ENCODE peak calls at places on chromosome 14, in ten cellular contexts. N, R, U, W, Q, Y, X, T, S and F are unnamed samples.

GRCh38 chr14:26719514-26719913 is 121.7 kb upstream of the NOVA1 start:
- DNase-seq in N (no peak), R (no peak), U (no peak), W (no peak), Q (no peak), Y (no peak), X (no peak), T (no peak), S (no peak), F (no peak)

GRCh38 chr14:81095539-81095938 is 125.2 kb downstream of the GTF2A1 start:
- DNase-seq in N (no peak), R (no peak), U (no peak), W (no peak), Q (no peak), Y (no peak), X (no peak), T (no peak), S (no peak), F (no peak)

GRCh38 chr14:105173901-105174894 is 5.6 kb upstream of the JAG2 start:
- DNase-seq in N (no peak), R (no peak), U (no peak), W (peak; percentile 48), Q (no peak), Y (no peak), X (no peak), T (no peak), S (no peak), F (no peak)

GRCh38 chr14:38207830-38208815 is at the start of gene SSTR1:
- DNase-seq in N (no peak), R (peak; percentile 8), U (peak; percentile 44), W (no peak), Q (no peak), Y (no peak), X (no peak), T (no peak), S (peak; percentile 64), F (peak; percentile 61)

GRCh38 chr14:54343276-54344121 is 53.3 kb upstream of the CDKN3 start:
- DNase-seq in N (no peak), R (peak; percentile 37), U (peak; percentile 58), W (no peak), Q (no peak), Y (peak; percentile 48), X (no peak), T (no peak), S (no peak), F (no peak)

GRCh38 chr14:72679591-72680151 is 214.2 kb downstream of the DPF3 start:
- DNase-seq in N (no peak), R (no peak), U (peak; percentile 74), W (no peak), Q (no peak), Y (peak; percentile 58), X (no peak), T (no peak), S (no peak), F (no peak)

GRCh38 chr14:24997335-24997734 is 52.6 kb downstream of the STXBP6 start:
- DNase-seq in N (no peak), R (no peak), U (no peak), W (no peak), Q (no peak), Y (no peak), X (no peak), T (no peak), S (no peak), F (no peak)

GRCh38 chr14:101977311-101978071 is 13.1 kb downstream of the DYNC1H1 start:
- DNase-seq in N (no peak), R (no peak), U (no peak), W (no peak), Q (no peak), Y (no peak), X (no peak), T (no peak), S (no peak), F (no peak)

GRCh38 chr14:30191639-30192279 is 264.1 kb upstream of the PRKD1 start:
- DNase-seq in N (no peak), R (no peak), U (no peak), W (no peak), Q (no peak), Y (no peak), X (no peak), T (no peak), S (no peak), F (no peak)

GRCh38 chr14:30193056-30193455 is 265.4 kb upstream of the PRKD1 start:
- DNase-seq in N (no peak), R (no peak), U (no peak), W (no peak), Q (no peak), Y (no peak), X (no peak), T (no peak), S (no peak), F (no peak)

GRCh38 chr14:30194769-30195168 is 267.1 kb upstream of the PRKD1 start:
- DNase-seq in N (no peak), R (no peak), U (no peak), W (no peak), Q (no peak), Y (no peak), X (no peak), T (no peak), S (no peak), F (no peak)

GRCh38 chr14:30195946-30196345 is 268.3 kb upstream of the PRKD1 start:
- DNase-seq in N (no peak), R (no peak), U (no peak), W (no peak), Q (no peak), Y (no peak), X (no peak), T (no peak), S (no peak), F (no peak)

GRCh38 chr14:30193791-30194407 is 266.3 kb upstream of the PRKD1 start:
- DNase-seq in N (no peak), R (no peak), U (no peak), W (no peak), Q (no peak), Y (no peak), X (no peak), T (no peak), S (no peak), F (no peak)
- H3K27ac ChIP-seq in N (no peak overlapping the region), R (no peak overlapping the region), U (no peak overlapping the region), W (no peak overlapping the region), Q (no peak overlapping the region), Y (no peak overlapping the region), X (peak overlapping the region; percentile 67), T (no peak overlapping the region), S (no peak overlapping the region), F (peak overlapping the region; percentile 21)

DNA sequence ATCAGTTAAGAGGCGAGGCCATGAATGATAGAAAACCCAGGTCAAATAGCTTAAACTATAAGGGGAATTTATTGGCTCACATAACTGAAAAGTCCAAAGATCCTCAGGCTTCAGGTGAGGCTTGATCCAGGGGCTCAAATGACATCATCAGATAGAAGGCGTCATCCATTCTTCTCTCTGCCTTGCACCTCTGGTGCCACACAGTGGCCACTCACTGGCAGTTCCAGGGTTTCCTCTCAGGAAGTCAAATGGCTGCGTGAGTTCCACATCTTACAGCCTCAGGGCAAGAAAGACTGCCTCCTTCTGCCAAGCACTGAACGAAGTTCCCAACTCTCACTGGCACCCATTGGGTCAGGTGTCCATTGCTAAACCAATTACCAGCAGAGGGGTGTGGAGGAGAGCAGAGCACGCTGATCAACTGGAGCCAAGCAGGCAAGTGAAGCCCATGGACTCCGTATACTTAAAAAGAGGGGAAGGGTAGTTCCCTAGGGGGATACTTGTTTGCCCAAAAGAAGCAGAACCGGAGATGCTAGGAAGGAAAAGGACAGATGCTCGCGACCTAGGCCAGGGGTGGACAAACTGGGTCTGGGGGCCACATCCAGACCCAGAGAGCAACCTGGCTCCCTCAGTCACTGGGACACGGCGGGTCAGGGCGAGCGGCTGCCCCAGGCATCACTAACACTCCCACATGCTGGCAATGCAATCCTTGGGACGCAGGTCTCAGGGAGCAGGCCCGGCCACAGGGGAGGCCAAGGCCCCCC is 69.3 kb downstream of the SERPINA3 start:
- DNase-seq in N (peak; percentile 69), R (no peak), U (peak; percentile 67), W (no peak), Q (no peak), Y (peak; percentile 59), X (no peak), T (no peak), S (peak; percentile 79), F (no peak)
- TF ChIP-seq CTCF in N (peak; percentile 81), R (peak; percentile 22), U (peak; percentile 59), W (no peak), Q (no peak), Y (peak; percentile 72), X (no peak), T (peak; percentile 47), S (peak; percentile 70), F (peak; percentile 45)

GRCh38 chr14:93953263-93953662 is 23.1 kb downstream of the ASB2 start:
- DNase-seq in N (no peak), R (no peak), U (peak; percentile 52), W (no peak), Q (no peak), Y (peak; percentile 42), X (no peak), T (no peak), S (peak; percentile 66), F (no peak)

GRCh38 chr14:93950948-93951668 is 24.0 kb downstream of the FAM181A start:
- DNase-seq in N (no peak), R (no peak), U (no peak), W (no peak), Q (no peak), Y (no peak), X (no peak), T (no peak), S (no peak), F (no peak)

GRCh38 chr14:93953739-93954515 is 22.4 kb downstream of the ASB2 start:
- DNase-seq in N (no peak), R (no peak), U (no peak), W (no peak), Q (no peak), Y (no peak), X (no peak), T (no peak), S (no peak), F (no peak)

GRCh38 chr14:93952829-93953228 is 23.5 kb downstream of the ASB2 start:
- DNase-seq in N (no peak), R (no peak), U (no peak), W (no peak), Q (no peak), Y (no peak), X (no peak), T (no peak), S (no peak), F (no peak)

DNA sequence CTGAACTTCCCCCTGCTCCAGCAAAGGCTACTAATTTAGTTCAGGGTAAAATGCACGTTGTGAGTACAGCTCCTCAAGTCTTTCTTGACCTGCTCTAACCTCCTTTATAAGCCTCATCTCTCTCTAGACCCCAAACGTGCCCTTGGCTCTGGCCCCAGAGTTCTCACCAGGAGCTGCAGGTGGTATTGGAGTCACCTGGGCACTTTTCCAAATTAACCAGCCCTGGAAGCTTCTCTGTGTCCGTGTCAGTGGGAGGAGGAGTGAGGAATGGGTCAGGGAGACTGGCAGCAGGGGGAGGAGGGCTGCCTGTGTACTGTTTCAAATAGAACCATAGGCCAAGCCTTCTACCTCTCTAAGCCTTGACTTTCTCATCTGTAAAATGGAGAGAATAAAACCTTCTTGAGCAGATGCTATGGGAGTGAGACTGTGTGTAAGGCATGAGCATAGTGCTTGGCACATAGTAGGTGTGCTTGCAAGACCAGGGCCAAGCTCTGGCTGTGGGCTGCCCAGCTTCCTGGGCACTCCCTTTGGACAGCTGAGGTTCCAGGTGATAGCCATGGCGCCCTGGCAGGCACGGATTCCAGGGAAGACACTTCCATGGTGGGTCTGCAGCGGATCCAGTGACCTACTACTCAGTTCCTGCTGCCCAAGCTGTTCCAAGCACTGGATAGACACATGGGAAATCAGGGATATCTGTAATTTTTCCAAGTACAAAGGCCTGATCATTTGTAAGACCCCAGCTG is 24.4 kb downstream of the ASB2 start:
- DNase-seq in N (no peak), R (no peak), U (no peak), W (no peak), Q (no peak), Y (no peak), X (no peak), T (no peak), S (no peak), F (no peak)
- H3K27ac ChIP-seq in N (no peak overlapping the region), R (no peak overlapping the region), U (no peak overlapping the region), W (no peak overlapping the region), Q (no peak overlapping the region), Y (no peak overlapping the region), X (no peak overlapping the region), T (no peak overlapping the region), S (no peak overlapping the region), F (no peak overlapping the region)

GRCh38 chr14:88835661-88836060 is 11.2 kb downstream of the TTC8 start:
- DNase-seq in N (no peak), R (no peak), U (no peak), W (no peak), Q (no peak), Y (no peak), X (no peak), T (no peak), S (no peak), F (no peak)
- TF ChIP-seq CTCF in N (no peak), R (no peak), U (no peak), W (no peak), Q (no peak), Y (no peak), X (no peak), T (no peak), S (no peak), F (no peak)